ENCODE peak calls at places on chromosomes 13 and 19, in eight cellular contexts. F is upper lobe of right lung; O is iPS-NIHi11; R is HS-27A; N is cardiac fibroblast; U is stimulated activated CD4-positive, alpha-beta T cell treated with anti-CD3 and anti-CD28 coated beads, Interleukin-12 subunit alpha, Interleukin-12 subunit beta, amount 100 ng/mL, for 24 hours; P is cardiac muscle cell; Y is progenitor cell of endocrine pancreas. S is an unnamed sample.

GRCh38 chr13:97256343-97256783 is 34.2 kb downstream of the MBNL2 start:
- DNase-seq in F (no peak), O (no peak), R (peak; percentile 73), N (peak; percentile 91), U (no peak), P (peak; percentile 95), Y (no peak), S (peak; percentile 57)

GRCh38 chr13:103006706-103007426 is 59.4 kb downstream of the SLC10A2 start:
- DNase-seq in F (no peak), O (no peak), R (no peak), N (no peak), U (no peak), P (no peak), Y (no peak), S (no peak)

GRCh38 chr19:6736169-6736916 is 1.0 kb downstream of the GPR108 start:
- DNase-seq in F (peak; percentile 88), O (peak; percentile 64), R (no peak), N (peak; percentile 91), U (peak; percentile 52), P (peak; percentile 95), Y (peak; percentile 39), S (peak; percentile 43)

GRCh38 chr19:574658-575526 is 2.5 kb downstream of the BSG start:
- DNase-seq in F (no peak), O (no peak), R (no peak), N (peak; percentile 32), U (no peak), P (peak; percentile 56), Y (no peak), S (no peak)

GRCh38 chr19:57068326-57068725 is 51.5 kb upstream of the USP29 start:
- DNase-seq in F (no peak), O (no peak), R (no peak), N (no peak), U (no peak), P (no peak), Y (no peak), S (no peak)

GRCh38 chr19:1402411-1403070 is 1.2 kb upstream of the GAMT start:
- DNase-seq in F (no peak), O (no peak), R (no peak), N (no peak), U (no peak), P (no peak), Y (no peak), S (no peak)

GRCh38 chr13:45416521-45417125 is 1.6 kb downstream of the SLC25A30 start:
- DNase-seq in F (no peak), O (no peak), R (no peak), N (no peak), U (no peak), P (no peak), Y (no peak), S (no peak)

GRCh38 chr13:69050696-69051095 is 1056.9 kb upstream of the ATXN8OS start:
- DNase-seq in F (no peak), O (no peak), R (no peak), N (no peak), U (no peak), P (no peak), Y (no peak), S (no peak)

GRCh38 chr13:21361706-21362105 is 97.4 kb downstream of the ZDHHC20 start:
- DNase-seq in F (peak; percentile 31), O (no peak), R (no peak), N (no peak), U (no peak), P (no peak), Y (no peak), S (no peak)

GRCh38 chr13:58953638-58954037 is 1210.1 kb downstream of the DIAPH3 start:
- DNase-seq in F (no peak), O (no peak), R (no peak), N (no peak), U (no peak), P (no peak), Y (no peak), S (no peak)

GRCh38 chr13:98752111-98752941 is at the start of gene SLC15A1:
- DNase-seq in F (no peak), O (peak; percentile 76), R (no peak), N (no peak), U (no peak), P (no peak), Y (peak; percentile 23), S (no peak)

GRCh38 chr19:11422163-11423068 is 3.3 kb upstream of the RGL3 start:
- DNase-seq in F (peak; percentile 94), O (peak; percentile 89), R (peak; percentile 14), N (peak; percentile 68), U (peak; percentile 72), P (peak; percentile 73), Y (peak; percentile 42), S (no peak)

GRCh38 chr19:3146677-3147100 is 10.9 kb downstream of the GNA15 start:
- DNase-seq in F (peak; percentile 78), O (peak; percentile 80), R (no peak), N (no peak), U (peak; percentile 65), P (no peak), Y (peak; percentile 43), S (no peak)

GRCh38 chr13:106532111-106532929 is 3.1 kb downstream of the EFNB2 start:
- DNase-seq in F (no peak), O (no peak), R (no peak), N (peak; percentile 22), U (no peak), P (peak; percentile 49), Y (no peak), S (no peak)